ENCODE peak calls at places on chromosomes 1 and 21, in nine cellular contexts. L is ovary; E is fibroblast of the aortic adventitia; A is fibroblast of mammary gland; H is tibial nerve; X is HFF-Myc; V is keratinocyte; P is spleen; J is CD8-positive, alpha-beta T cell. G is an unnamed sample.

GRCh38 chr1:32539584-32540571 is 651 bp downstream of the ZBTB8A start:
- DNase-seq in E (peak; percentile 49), P (no peak), H (no peak), L (peak; percentile 35), X (no peak), A (peak; percentile 62), J (no peak), V (no peak), G (peak; percentile 58)

GRCh38 chr1:237492359-237492758 is 398.4 kb downstream of the ZP4 start:
- DNase-seq in X (no peak), V (no peak), A (no peak), J (no peak), H (no peak), L (no peak), E (no peak), P (no peak), G (no peak)

GRCh38 chr21:42384184-42384583 is 11.7 kb downstream of the TMPRSS3 start:
- DNase-seq in A (no peak), V (no peak), P (peak; percentile 28), E (no peak), H (no peak), X (no peak), J (no peak), L (no peak), G (no peak)

GRCh38 chr1:66778266-66778665 is 22.8 kb downstream of the INSL5 start:
- DNase-seq in A (no peak), J (no peak), E (peak; percentile 4), X (no peak), V (no peak), H (no peak), L (no peak), P (no peak), G (no peak)

GRCh38 chr1:232684331-232685105 is 54.6 kb upstream of the SIPA1L2 start:
- DNase-seq in L (no peak), H (no peak), J (no peak), P (no peak), E (no peak), A (peak; percentile 50), X (no peak), V (no peak), G (peak; percentile 60)

GRCh38 chr1:6185635-6186382 is 5.7 kb upstream of the CHD5 start:
- DNase-seq in A (peak; percentile 57), X (no peak), J (no peak), E (peak; percentile 49), V (no peak), P (no peak), H (no peak), L (no peak), G (peak; percentile 67)

GRCh38 chr1:10897321-10897980 is 101.0 kb upstream of the CASZ1 start:
- DNase-seq in J (no peak), A (peak; percentile 41), V (no peak), H (no peak), E (no peak), X (no peak), L (no peak), P (no peak), G (no peak)

GRCh38 chr1:228148971-228149340 is 774 bp upstream of the GJC2 start:
- DNase-seq in E (no peak), H (peak; percentile 11), P (no peak), A (no peak), J (no peak), X (no peak), V (no peak), L (peak; percentile 31), G (no peak)

GRCh38 chr21:42154237-42155044 is 64.5 kb upstream of the ABCG1 start:
- DNase-seq in J (no peak), V (no peak), X (no peak), L (no peak), H (no peak), P (no peak), E (no peak), A (no peak), G (no peak)

GRCh38 chr1:43043695-43044094 is 85.0 kb upstream of the SLC2A1 start:
- DNase-seq in V (no peak), A (no peak), H (no peak), J (no peak), X (no peak), P (no peak), L (no peak), E (no peak), G (no peak)

GRCh38 chr1:174114788-174115448 is 44.4 kb upstream of the RABGAP1L start:
- DNase-seq in L (no peak), J (no peak), X (peak; percentile 47), E (peak; percentile 52), A (peak; percentile 74), P (no peak), H (no peak), V (peak; percentile 5), G (peak; percentile 68)

GRCh38 chr1:25247829-25248754 is 838 bp upstream of the RSRP1 start:
- DNase-seq in E (no peak), H (no peak), X (no peak), A (no peak), J (no peak), L (no peak), V (no peak), P (no peak), G (no peak)
- TF ChIP-seq CTCF in E (peak; percentile 14), H (no peak), X (no peak), A (no peak), J (no peak), L (no peak), V (no peak), P (no peak), G (no peak)

DNA sequence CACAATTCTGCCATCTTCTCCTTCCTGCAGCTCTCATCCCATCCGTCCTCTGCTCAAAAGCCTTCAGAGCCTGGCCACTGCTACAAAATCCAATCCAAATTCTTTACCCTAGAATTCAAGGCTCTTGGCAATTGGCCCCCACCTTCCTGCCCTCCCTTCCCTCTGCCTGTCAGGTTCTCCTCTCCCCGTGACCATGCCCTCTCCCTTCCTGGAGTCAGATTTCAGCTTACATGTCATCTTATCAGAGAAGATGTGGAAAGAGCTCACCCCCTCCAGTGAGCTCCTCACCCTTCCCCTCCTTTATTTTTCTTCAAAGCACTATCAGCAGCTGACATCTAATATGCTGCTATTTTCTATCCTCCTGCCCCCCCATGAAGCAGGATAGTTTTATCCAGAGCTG is 86.9 kb downstream of the GRIK3 start:
- DNase-seq in P (no peak), H (no peak), J (no peak), A (no peak), L (no peak), E (no peak), V (no peak), X (no peak), G (no peak)
- H3K4me3 ChIP-seq in P (no peak overlapping the region), H (no peak overlapping the region), J (no peak overlapping the region), A (no peak overlapping the region), L (no peak overlapping the region), E (no peak overlapping the region), V (no peak overlapping the region), X (no peak overlapping the region), G (no peak overlapping the region)

DNA sequence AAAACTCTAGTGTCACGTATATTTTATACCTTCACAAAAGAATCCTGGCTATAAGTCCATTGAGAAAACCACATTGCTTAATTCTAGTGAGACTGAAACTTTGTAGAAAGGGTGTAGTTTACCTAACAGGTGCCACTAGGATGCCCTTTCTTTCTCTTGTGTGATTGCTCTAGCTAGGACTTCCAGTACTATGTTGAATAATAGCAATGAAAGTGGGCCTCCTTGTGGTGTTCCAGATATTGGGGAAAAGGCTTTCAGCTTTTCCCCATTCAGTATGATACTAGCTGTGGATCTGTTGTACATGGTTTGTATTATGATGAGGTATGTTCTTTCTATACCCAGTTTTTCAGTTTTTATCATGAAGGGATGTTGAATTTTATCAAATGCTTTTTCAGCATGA is 39.7 kb upstream of the CHODL start:
- DNase-seq in E (no peak), X (no peak), L (no peak), J (no peak), V (no peak), P (no peak), H (no peak), A (no peak), G (peak; percentile 1)
- TF ChIP-seq CTCF in E (no peak), X (no peak), L (no peak), J (no peak), V (no peak), P (peak; percentile 26), H (no peak), A (no peak), G (no peak)

DNA sequence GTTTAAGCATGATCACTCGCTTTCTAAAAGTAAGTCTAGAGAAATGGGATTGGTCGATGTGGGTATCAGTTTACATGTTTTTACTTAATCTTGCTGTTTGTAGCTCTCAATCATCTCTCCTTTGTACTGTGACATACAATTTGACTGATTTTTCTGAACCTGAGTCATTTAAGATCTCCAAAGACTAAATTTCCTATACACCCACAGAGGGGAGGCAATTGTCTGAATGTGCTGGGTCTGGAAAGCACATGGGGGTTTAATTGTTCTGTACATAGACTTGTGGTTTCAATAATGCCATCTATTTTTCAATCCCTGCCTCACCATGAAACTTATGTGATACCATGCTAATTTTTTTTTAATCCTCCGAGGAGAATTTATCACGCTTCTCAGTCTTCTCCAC is 65.8 kb downstream of the USP25 start:
- DNase-seq in A (no peak), X (no peak), P (no peak), J (no peak), L (no peak), V (no peak), E (no peak), H (no peak), G (no peak)
- H3K4me3 ChIP-seq in A (no peak overlapping the region), X (no peak overlapping the region), P (no peak overlapping the region), J (no peak overlapping the region), L (no peak overlapping the region), V (no peak overlapping the region), E (no peak overlapping the region), H (no peak overlapping the region), G (no peak overlapping the region)